ENCODE peak calls at places on chromosome 15, in seven cellular contexts. Z is esophagus muscularis mucosa, A is NB4, K is breast epithelium, U is H1, D is adrenal gland, T is body of pancreas. P is an unnamed sample.

GRCh38 chr15:27237319-27237939 is 266.4 kb downstream of the GABRG3 start:
- DNase-seq in Z (no peak), A (no peak), K (no peak), U (no peak), D (no peak), T (no peak), P (no peak)

GRCh38 chr15:61829514-61829889 is 230.7 kb downstream of the VPS13C start:
- DNase-seq in Z (no peak), A (no peak), K (no peak), U (no peak), D (no peak), T (peak; percentile 25), P (no peak)

GRCh38 chr15:71730277-71731144 is 79.8 kb upstream of the NR2E3 start:
- DNase-seq in Z (no peak), A (peak; percentile 66), K (peak; percentile 44), U (peak; percentile 54), D (peak; percentile 53), T (peak; percentile 49), P (no peak)

GRCh38 chr15:61318276-61318675 is 89.2 kb upstream of the RORA start:
- DNase-seq in Z (peak; percentile 66), A (no peak), K (no peak), U (no peak), D (no peak), T (peak; percentile 45), P (no peak)

GRCh38 chr15:26970712-26971210 is at the start of gene GABRG3:
- DNase-seq in Z (no peak), A (no peak), K (no peak), U (peak; percentile 79), D (no peak), T (no peak), P (no peak)

GRCh38 chr15:58737298-58737697 is 12.2 kb downstream of the ADAM10 start:
- DNase-seq in Z (no peak), A (no peak), K (no peak), U (no peak), D (no peak), T (no peak), P (no peak)

GRCh38 chr15:85616549-85616948 is 178.2 kb downstream of the KLHL25 start:
- DNase-seq in Z (no peak), A (no peak), K (no peak), U (no peak), D (no peak), T (no peak), P (no peak)

GRCh38 chr15:92059036-92059970 is 205.8 kb downstream of the SLCO3A1 start:
- DNase-seq in Z (no peak), A (no peak), K (no peak), U (no peak), D (no peak), T (no peak), P (no peak)

GRCh38 chr15:80423215-80423614 is 19.0 kb downstream of the ARNT2 start:
- DNase-seq in Z (no peak), A (no peak), K (no peak), U (no peak), D (no peak), T (no peak), P (no peak)

GRCh38 chr15:26075770-26076169 is 212.6 kb upstream of the ATP10A start:
- DNase-seq in Z (no peak), A (no peak), K (no peak), U (no peak), D (no peak), T (no peak), P (no peak)

GRCh38 chr15:95843241-95843851 is 487.2 kb upstream of the NR2F2 start:
- DNase-seq in Z (no peak), A (no peak), K (no peak), U (no peak), D (no peak), T (no peak), P (no peak)

GRCh38 chr15:88454867-88455810 is 12.0 kb downstream of the MRPL46 start:
- DNase-seq in Z (peak; percentile 87), A (peak; percentile 70), K (peak; percentile 25), U (peak; percentile 65), D (peak; percentile 74), T (peak; percentile 80), P (no peak)

GRCh38 chr15:84810073-84810840 is 6.9 kb upstream of the ALPK3 start:
- DNase-seq in Z (no peak), A (no peak), K (no peak), U (no peak), D (no peak), T (no peak), P (no peak)

GRCh38 chr15:68542771-68543544 is 35.8 kb upstream of the CORO2B start:
- DNase-seq in Z (no peak), A (no peak), K (no peak), U (no peak), D (peak; percentile 93), T (no peak), P (no peak)

GRCh38 chr15:75578206-75578947 is 738 bp downstream of the PTPN9 start:
- DNase-seq in Z (no peak), A (peak; percentile 75), K (no peak), U (peak; percentile 63), D (peak; percentile 22), T (peak; percentile 41), P (peak; percentile 72)

GRCh38 chr15:92797168-92798052 is 102.7 kb upstream of the CHD2 start:
- DNase-seq in Z (no peak), A (peak; percentile 83), K (no peak), U (no peak), D (no peak), T (peak; percentile 38), P (no peak)

GRCh38 chr15:81336568-81336967 is 12.6 kb upstream of the STARD5 start:
- DNase-seq in Z (no peak), A (peak; percentile 50), K (no peak), U (peak; percentile 32), D (no peak), T (no peak), P (peak; percentile 70)

GRCh38 chr15:81327526-81327925 is 3.6 kb upstream of the STARD5 start:
- DNase-seq in Z (no peak), A (no peak), K (no peak), U (no peak), D (no peak), T (no peak), P (no peak)

GRCh38 chr15:70024521-70024920 is 73.2 kb downstream of the TLE3 start:
- DNase-seq in Z (no peak), A (no peak), K (peak; percentile 34), U (no peak), D (no peak), T (no peak), P (no peak)

DNA sequence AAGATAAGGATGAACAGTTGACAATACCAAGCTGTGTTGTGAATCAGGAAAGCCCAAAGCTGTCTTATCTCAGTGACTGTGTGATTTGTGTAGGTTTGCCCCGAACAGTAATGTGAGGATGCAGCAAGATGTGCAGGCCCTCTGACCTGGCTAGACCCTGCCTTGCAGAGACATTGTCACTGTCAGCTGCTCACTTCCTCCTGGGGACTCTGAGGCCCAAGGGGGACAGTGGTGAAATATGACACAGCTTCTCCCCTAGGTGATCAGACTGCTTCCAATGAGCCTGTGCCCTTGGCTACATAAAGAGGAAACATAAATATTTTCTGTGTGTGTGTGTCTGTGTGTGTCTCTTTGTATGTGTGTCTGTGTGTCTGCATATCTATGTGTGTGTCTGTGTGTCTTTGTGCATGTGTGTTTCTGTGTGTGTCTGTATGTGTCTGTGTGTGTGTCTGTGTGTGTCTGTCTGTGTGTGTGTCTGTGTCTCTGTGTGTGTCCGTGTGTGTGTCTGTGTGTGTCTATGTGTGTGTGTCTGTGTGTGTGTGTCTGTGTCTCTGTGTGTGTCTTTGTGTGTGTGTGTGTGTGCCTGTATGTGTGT is 21.7 kb downstream of the LRRK1 start:
- DNase-seq in Z (peak; percentile 88), A (peak; percentile 89), K (no peak), U (no peak), D (no peak), T (no peak), P (no peak)
- TF ChIP-seq POLR2A in Z (no peak), A (no peak), K (no peak), U (no peak), D (no peak), T (no peak), P (no peak)

GRCh38 chr15:77826006-77826695 is 193.4 kb upstream of the LINGO1 start:
- DNase-seq in Z (no peak), A (no peak), K (no peak), U (no peak), D (no peak), T (no peak), P (no peak)
- TF ChIP-seq POLR2A in Z (no peak), A (no peak), K (no peak), U (no peak), D (no peak), T (no peak), P (no peak)

GRCh38 chr15:56245871-56246814 is 2.5 kb upstream of the RFX7 start:
- DNase-seq in Z (peak; percentile 93), A (peak; percentile 92), K (peak; percentile 73), U (peak; percentile 93), D (peak; percentile 89), T (peak; percentile 93), P (peak; percentile 89)
- TF ChIP-seq POLR2A in Z (no peak), A (peak; percentile 90), K (no peak), U (no peak), D (no peak), T (peak; percentile 49), P (peak; percentile 23)

GRCh38 chr15:40928351-40928974 is 677 bp upstream of the DLL4 start:
- DNase-seq in Z (no peak), A (no peak), K (no peak), U (peak; percentile 88), D (no peak), T (peak; percentile 40), P (no peak)

GRCh38 chr15:40927497-40928346 is 1.4 kb upstream of the DLL4 start:
- DNase-seq in Z (no peak), A (peak; percentile 71), K (no peak), U (no peak), D (no peak), T (no peak), P (peak; percentile 65)

GRCh38 chr15:40929730-40930429 is 740 bp downstream of the DLL4 start:
- DNase-seq in Z (no peak), A (peak; percentile 74), K (no peak), U (peak; percentile 80), D (peak; percentile 51), T (peak; percentile 63), P (no peak)

GRCh38 chr15:40930430-40931299 is 1.5 kb downstream of the DLL4 start:
- DNase-seq in Z (no peak), A (peak; percentile 63), K (no peak), U (peak; percentile 92), D (peak; percentile 35), T (peak; percentile 56), P (peak; percentile 78)

GRCh38 chr15:40928975-40929729 is at the start of gene DLL4:
- DNase-seq in Z (no peak), A (peak; percentile 88), K (peak; percentile 44), U (peak; percentile 87), D (peak; percentile 51), T (peak; percentile 68), P (peak; percentile 84)
- TF ChIP-seq POLR2A in Z (no peak), A (peak; percentile 86), K (peak; percentile 15), U (no peak), D (peak; percentile 69), T (peak; percentile 74), P (peak; percentile 85)

P was measured in Peyer's patch.